ENCODE peak calls at places on chromosomes 1 and 21, in six cellular contexts. B, E, C, T, R and Q are unnamed samples.

GRCh38 chr1:236978740-236979139 is 25.5 kb downstream of the MT1HL1 start:
- DNase-seq in B (no peak), E (no peak), C (no peak), T (no peak), R (no peak), Q (no peak)

GRCh38 chr21:39065912-39066311 is 117.3 kb downstream of the PSMG1 start:
- DNase-seq in B (no peak), E (no peak), C (no peak), T (no peak), R (no peak), Q (no peak)

GRCh38 chr1:201946224-201946908 is at the start of gene LMOD1:
- DNase-seq in B (peak; percentile 26), E (no peak), C (no peak), T (peak; percentile 73), R (peak; percentile 95), Q (peak; percentile 16)

GRCh38 chr1:176801553-176802020 is 338.6 kb downstream of the PAPPA2 start:
- DNase-seq in B (no peak), E (no peak), C (no peak), T (peak; percentile 88), R (no peak), Q (no peak)

GRCh38 chr21:35768187-35768586 is 292.1 kb downstream of the SETD4 start:
- DNase-seq in B (no peak), E (no peak), C (no peak), T (no peak), R (no peak), Q (no peak)

GRCh38 chr1:111030590-111030989 is 66.9 kb upstream of the LRIF1 start:
- DNase-seq in B (no peak), E (peak; percentile 14), C (peak; percentile 15), T (no peak), R (peak; percentile 68), Q (peak; percentile 39)

GRCh38 chr1:48208251-48208650 is 14.3 kb upstream of the SLC5A9 start:
- DNase-seq in B (no peak), E (no peak), C (no peak), T (no peak), R (no peak), Q (no peak)

GRCh38 chr1:8816831-8817412 is 518 bp downstream of the RERE start:
- DNase-seq in B (no peak), E (peak; percentile 14), C (no peak), T (peak; percentile 33), R (peak; percentile 13), Q (peak; percentile 31)

GRCh38 chr1:156465747-156466365 is 34.7 kb downstream of the MEF2D start:
- DNase-seq in B (no peak), E (no peak), C (no peak), T (no peak), R (no peak), Q (no peak)

GRCh38 chr1:243763806-243764205 is 86.2 kb downstream of the AKT3 start:
- DNase-seq in B (no peak), E (no peak), C (no peak), T (no peak), R (no peak), Q (no peak)

GRCh38 chr21:25561668-25562641 is 45.3 kb downstream of the MRPL39 start:
- DNase-seq in B (peak; percentile 64), E (peak; percentile 45), C (peak; percentile 59), T (no peak), R (peak; percentile 87), Q (no peak)

GRCh38 chr1:119007343-119007671 is 19.2 kb upstream of the TBX15 start:
- DNase-seq in B (no peak), E (no peak), C (no peak), T (no peak), R (no peak), Q (no peak)

GRCh38 chr21:25456672-25457071 is 150.6 kb downstream of the MRPL39 start:
- DNase-seq in B (no peak), E (no peak), C (no peak), T (no peak), R (peak; percentile 34), Q (no peak)

GRCh38 chr1:108533351-108534083 is 26.4 kb upstream of the EEIG2 start:
- DNase-seq in B (no peak), E (no peak), C (no peak), T (no peak), R (no peak), Q (no peak)

GRCh38 chr1:58608297-58608696 is 31.2 kb upstream of the TACSTD2 start:
- DNase-seq in B (no peak), E (no peak), C (no peak), T (no peak), R (no peak), Q (no peak)

GRCh38 chr1:19825298-19825697 is 10.2 kb upstream of the RNF186 start:
- DNase-seq in B (no peak), E (no peak), C (no peak), T (no peak), R (no peak), Q (no peak)

GRCh38 chr21:43283136-43283924 is 114.5 kb downstream of the CRYAA start:
- DNase-seq in B (no peak), E (no peak), C (no peak), T (no peak), R (no peak), Q (no peak)

GRCh38 chr1:5738911-5739462 is 253.2 kb downstream of the NPHP4 start:
- DNase-seq in B (no peak), E (no peak), C (no peak), T (no peak), R (no peak), Q (no peak)

GRCh38 chr1:35640380-35641232 is 720 bp downstream of the PSMB2 start:
- DNase-seq in B (no peak), E (no peak), C (no peak), T (no peak), R (peak; percentile 16), Q (no peak)

GRCh38 chr1:244971524-244972216 is 107.3 kb upstream of the HNRNPU start:
- DNase-seq in B (no peak), E (no peak), C (no peak), T (no peak), R (no peak), Q (no peak)

GRCh38 chr1:233673947-233674431 is 60.1 kb downstream of the KCNK1 start:
- DNase-seq in B (no peak), E (no peak), C (no peak), T (no peak), R (peak; percentile 46), Q (no peak)

GRCh38 chr1:218294531-218294930 is 9.4 kb downstream of the RRP15 start:
- DNase-seq in B (no peak), E (no peak), C (no peak), T (no peak), R (peak; percentile 80), Q (no peak)

GRCh38 chr1:235938714-235939487 is 72.2 kb upstream of the LYST start:
- DNase-seq in B (no peak), E (no peak), C (no peak), T (no peak), R (no peak), Q (no peak)

GRCh38 chr21:39669976-39670671 is 57.4 kb downstream of the B3GALT5 start:
- DNase-seq in B (no peak), E (no peak), C (no peak), T (no peak), R (no peak), Q (no peak)

GRCh38 chr1:29113407-29114117 is 10.1 kb downstream of the TMEM200B start:
- DNase-seq in B (no peak), E (no peak), C (no peak), T (no peak), R (no peak), Q (no peak)

GRCh38 chr1:89221341-89221740 is 22.6 kb upstream of the GBP4 start:
- DNase-seq in B (no peak), E (no peak), C (no peak), T (no peak), R (no peak), Q (no peak)

GRCh38 chr1:31183927-31184554 is 55.6 kb downstream of the NKAIN1 start:
- DNase-seq in B (no peak), E (no peak), C (no peak), T (peak; percentile 25), R (peak; percentile 41), Q (peak; percentile 81)

GRCh38 chr1:1344672-1345361 is 4.4 kb downstream of the DVL1 start:
- DNase-seq in B (peak; percentile 86), E (no peak), C (no peak), T (no peak), R (peak; percentile 93), Q (no peak)

GRCh38 chr1:15153184-15153841 is at the start of gene TMEM51:
- DNase-seq in B (no peak), E (no peak), C (no peak), T (peak; percentile 69), R (peak; percentile 73), Q (peak; percentile 72)

GRCh38 chr1:108124622-108125311 is 75.4 kb downstream of the SLC25A24 start:
- DNase-seq in B (no peak), E (no peak), C (no peak), T (no peak), R (no peak), Q (no peak)

GRCh38 chr1:78587213-78587612 is 33.0 kb upstream of the IFI44L start:
- DNase-seq in B (no peak), E (no peak), C (no peak), T (no peak), R (peak; percentile 13), Q (no peak)